ENCODE peak calls at places on chromosomes 12 and 14, in six cellular contexts. T, B, K, D, P and X are unnamed samples.

GRCh38 chr14:101122855-101123129 is 219.3 kb upstream of the RTL1 start:
- DNase-seq in P (no peak), D (no peak), T (no peak), B (no peak), K (no peak), X (no peak)

GRCh38 chr12:57173089-57173488 is 25.7 kb upstream of the LRP1-AS start:
- DNase-seq in D (peak; percentile 24), T (no peak), K (no peak), B (no peak), P (no peak), X (no peak)

GRCh38 chr12:23564454-23564853 is 385.0 kb downstream of the SOX5 start:
- DNase-seq in P (no peak), D (no peak), B (no peak), K (no peak), T (no peak), X (no peak)

GRCh38 chr12:93126069-93126474 is 197.0 kb upstream of the EEA1 start:
- DNase-seq in B (no peak), D (no peak), P (no peak), T (no peak), K (no peak), X (no peak)

GRCh38 chr14:49934638-49935037 is 41.8 kb downstream of the ARF6 start:
- DNase-seq in K (no peak), B (no peak), D (no peak), T (no peak), P (no peak), X (no peak)

GRCh38 chr12:91551927-91552326 is 369.3 kb upstream of the DCN start:
- DNase-seq in P (no peak), D (no peak), B (no peak), T (peak; percentile 11), K (no peak), X (no peak)

GRCh38 chr12:110367209-110367864 is 36.2 kb downstream of the ANAPC7 start:
- DNase-seq in T (peak; percentile 23), P (no peak), K (peak; percentile 75), B (no peak), D (peak; percentile 33), X (no peak)

GRCh38 chr12:43988838-43989560 is 153.1 kb downstream of the TMEM117 start:
- DNase-seq in K (no peak), D (no peak), P (no peak), T (no peak), B (no peak), X (no peak)

GRCh38 chr14:50955373-50956043 is 11.2 kb upstream of the PYGL start:
- DNase-seq in P (peak; percentile 89), D (peak; percentile 25), K (no peak), T (peak; percentile 77), B (peak; percentile 89), X (peak; percentile 59)

GRCh38 chr12:95838125-95838524 is 20.6 kb upstream of the SNRPF start:
- DNase-seq in P (peak; percentile 95), D (no peak), B (no peak), T (peak; percentile 65), K (no peak), X (peak; percentile 62)

GRCh38 chr14:91154851-91155625 is 41.2 kb downstream of the DGLUCY start:
- DNase-seq in T (peak; percentile 92), K (peak; percentile 86), D (no peak), B (no peak), P (peak; percentile 14), X (no peak)

GRCh38 chr12:80659512-80660094 is 47.8 kb upstream of the MYF6 start:
- DNase-seq in D (no peak), B (no peak), K (no peak), P (no peak), T (no peak), X (no peak)

GRCh38 chr14:72591401-72591800 is 302.5 kb downstream of the DPF3 start:
- DNase-seq in K (no peak), T (no peak), B (no peak), D (no peak), P (no peak), X (no peak)

GRCh38 chr12:6767592-6768384 is 1.6 kb downstream of the PTMS start:
- DNase-seq in D (no peak), P (no peak), T (no peak), B (no peak), K (no peak), X (no peak)

GRCh38 chr14:33847066-33847465 is 103.8 kb downstream of the EGLN3 start:
- DNase-seq in D (no peak), K (no peak), B (no peak), P (no peak), T (no peak), X (peak; percentile 11)

GRCh38 chr14:94665121-94665520 is 52.9 kb downstream of the SERPINA3 start:
- DNase-seq in B (no peak), T (no peak), K (peak; percentile 42), D (no peak), P (peak; percentile 78), X (peak; percentile 41)

GRCh38 chr12:58588771-58589170 is 331.5 kb downstream of the LRIG3 start:
- DNase-seq in K (no peak), D (no peak), T (no peak), B (no peak), P (peak; percentile 74), X (no peak)

GRCh38 chr12:14618990-14619389 is 51.3 kb upstream of the PLBD1 start:
- DNase-seq in T (no peak), P (no peak), D (peak; percentile 65), B (no peak), K (no peak), X (no peak)

GRCh38 chr12:120290541-120291312 is 976 bp downstream of the RNU4-2 start:
- DNase-seq in D (no peak), K (peak; percentile 86), T (peak; percentile 38), B (no peak), P (no peak), X (no peak)

GRCh38 chr14:100714205-100714781 is 12.4 kb upstream of the DLK1 start:
- DNase-seq in B (no peak), P (no peak), D (peak; percentile 80), K (no peak), T (no peak), X (no peak)

GRCh38 chr14:50829472-50830043 is 1.4 kb downstream of the NIN start:
- DNase-seq in P (no peak), B (no peak), D (no peak), T (no peak), K (no peak), X (no peak)

GRCh38 chr12:57553343-57554202 is 3.7 kb downstream of the KIF5A start:
- DNase-seq in P (no peak), B (no peak), T (no peak), K (no peak), D (no peak), X (no peak)

GRCh38 chr14:61563880-61564622 is 131.3 kb upstream of the HIF1A start:
- DNase-seq in P (no peak), T (no peak), K (no peak), B (no peak), D (no peak), X (no peak)

GRCh38 chr14:61561144-61561543 is 134.2 kb upstream of the HIF1A start:
- DNase-seq in B (no peak), T (no peak), D (no peak), P (no peak), K (no peak), X (no peak)

GRCh38 chr14:61563162-61563511 is 132.2 kb upstream of the HIF1A start:
- DNase-seq in P (no peak), B (peak; percentile 71), T (no peak), K (no peak), D (no peak), X (no peak)

GRCh38 chr14:61561657-61562276 is 133.5 kb upstream of the HIF1A start:
- DNase-seq in K (peak; percentile 93), T (peak; percentile 79), B (peak; percentile 74), D (no peak), P (peak; percentile 99), X (peak; percentile 96)

GRCh38 chr14:61562321-61563161 is 132.8 kb upstream of the HIF1A start:
- DNase-seq in T (no peak), D (no peak), B (no peak), P (peak; percentile 99), K (no peak), X (peak; percentile 98)
- H3K4me3 ChIP-seq in T (no peak overlapping the region), D (no peak overlapping the region), B (no peak overlapping the region), P (no peak overlapping the region), K (no peak overlapping the region), X (no peak overlapping the region)

DNA sequence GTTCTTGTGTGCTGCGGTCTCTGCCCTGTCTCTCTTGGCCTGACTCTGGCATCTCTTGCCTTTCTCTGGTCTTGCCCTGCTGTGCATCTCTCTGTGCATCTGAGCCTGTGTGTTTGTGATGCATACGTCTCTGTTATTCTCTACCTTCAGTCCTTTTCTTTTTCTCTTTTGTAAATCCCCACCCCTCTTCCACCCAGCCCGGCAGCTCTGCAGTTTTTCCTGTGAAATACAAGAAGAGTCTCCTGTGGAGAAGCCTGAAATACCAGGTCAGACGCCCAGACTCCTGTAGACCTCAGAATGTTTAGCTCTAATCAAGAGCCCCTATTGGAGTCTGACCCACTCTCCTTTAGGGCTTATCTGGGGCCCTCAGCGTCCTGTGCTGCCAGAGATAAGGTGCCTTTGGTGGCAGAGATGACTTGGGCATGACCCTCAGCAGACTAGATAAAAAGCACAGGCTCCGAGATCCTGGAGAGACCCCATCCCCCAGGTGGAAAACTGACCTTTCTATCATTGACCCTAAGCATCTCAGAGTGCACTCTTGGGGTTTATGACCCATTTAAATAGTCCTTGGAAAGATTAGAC is 167.5 kb upstream of the SRRM4 start:
- DNase-seq in D (no peak), B (no peak), P (no peak), T (no peak), K (no peak), X (no peak)
- TF ChIP-seq CTCF in D (no peak), B (no peak), P (no peak), T (no peak), K (no peak), X (no peak)

GRCh38 chr14:68974759-68975347 is 4.2 kb downstream of the ACTN1 start:
- DNase-seq in B (no peak), T (no peak), D (no peak), K (no peak), P (no peak), X (no peak)
- H3K4me3 ChIP-seq in B (no peak overlapping the region), T (no peak overlapping the region), D (no peak overlapping the region), K (no peak overlapping the region), P (no peak overlapping the region), X (peak overlapping the region; percentile 98)

GRCh38 chr12:52645982-52646381 is 6.0 kb downstream of the KRT2 start:
- DNase-seq in D (no peak), T (no peak), P (no peak), K (peak; percentile 52), B (no peak), X (no peak)

GRCh38 chr12:52647601-52648000 is 4.4 kb downstream of the KRT2 start:
- DNase-seq in K (peak; percentile 37), D (no peak), P (no peak), B (no peak), T (no peak), X (no peak)

GRCh38 chr12:52645120-52645761 is 6.8 kb downstream of the KRT2 start:
- DNase-seq in K (peak; percentile 76), P (no peak), T (no peak), D (no peak), B (no peak), X (no peak)

GRCh38 chr12:52648012-52648550 is 3.9 kb downstream of the KRT2 start:
- DNase-seq in B (no peak), T (no peak), P (no peak), D (no peak), K (peak; percentile 57), X (no peak)

DNA sequence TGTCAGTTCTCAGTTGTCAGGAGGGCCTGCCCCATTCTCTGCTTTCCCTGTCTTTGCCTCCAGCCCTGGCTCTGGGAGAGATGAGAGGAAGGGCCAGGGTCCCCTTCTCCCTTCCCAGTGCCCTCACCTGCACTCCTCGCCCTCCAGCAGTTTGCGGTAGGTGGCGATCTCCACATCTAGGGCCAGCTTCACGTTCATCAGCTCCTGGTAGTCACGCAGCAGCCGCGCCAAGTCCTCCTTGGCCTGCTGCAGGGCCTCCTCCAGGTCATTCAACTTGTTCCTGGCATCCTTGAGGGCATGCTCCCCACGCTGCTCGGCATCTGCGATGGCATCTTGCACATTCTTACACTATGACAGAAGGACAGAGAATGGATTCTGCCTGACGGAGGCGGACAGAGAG is 5.4 kb downstream of the KRT2 start:
- DNase-seq in D (no peak), T (no peak), K (peak; percentile 71), B (no peak), P (no peak), X (no peak)
- TF ChIP-seq CTCF in D (no peak), T (no peak), K (no peak), B (no peak), P (no peak), X (no peak)